ENCODE peak calls at places on chromosome 19, in six cellular contexts. G is fibroblast of mammary gland, P is nephron progenitor cell, B is neural crest cell, I is upper lobe of left lung, H is AG09309. M is an unnamed sample.

GRCh38 chr19:726993-727956 is 18.5 kb downstream of the PALM start:
- DNase-seq in G (no peak), P (no peak), B (no peak), I (no peak), H (no peak), M (no peak)

GRCh38 chr19:40090256-40091204 is at the start of gene ZNF780A:
- DNase-seq in G (peak), P (peak), B (peak), I (peak), H (no peak), M (peak)

GRCh38 chr19:48530044-48530720 is 18.5 kb upstream of the LMTK3 start:
- DNase-seq in G (no peak), P (no peak), B (no peak), I (no peak), H (no peak), M (no peak)

GRCh38 chr19:39339636-39340035 is 2.6 kb upstream of the SAMD4B start:
- DNase-seq in G (no peak), P (no peak), B (no peak), I (no peak), H (no peak), M (no peak)

GRCh38 chr19:39160889-39161672 is 35.5 kb downstream of the PAK4 start:
- DNase-seq in G (peak), P (no peak), B (no peak), I (no peak), H (no peak), M (no peak)

GRCh38 chr19:49592486-49593232 is 1.7 kb downstream of the PRR12 start:
- DNase-seq in G (peak), P (peak), B (peak), I (no peak), H (no peak), M (no peak)

GRCh38 chr19:16328824-16329482 is 4.3 kb downstream of the KLF2 start:
- DNase-seq in G (no peak), P (no peak), B (no peak), I (peak), H (no peak), M (no peak)

GRCh38 chr19:18672606-18673337 is 10.7 kb upstream of the CRTC1 start:
- DNase-seq in G (peak), P (no peak), B (no peak), I (no peak), H (no peak), M (no peak)

DNA sequence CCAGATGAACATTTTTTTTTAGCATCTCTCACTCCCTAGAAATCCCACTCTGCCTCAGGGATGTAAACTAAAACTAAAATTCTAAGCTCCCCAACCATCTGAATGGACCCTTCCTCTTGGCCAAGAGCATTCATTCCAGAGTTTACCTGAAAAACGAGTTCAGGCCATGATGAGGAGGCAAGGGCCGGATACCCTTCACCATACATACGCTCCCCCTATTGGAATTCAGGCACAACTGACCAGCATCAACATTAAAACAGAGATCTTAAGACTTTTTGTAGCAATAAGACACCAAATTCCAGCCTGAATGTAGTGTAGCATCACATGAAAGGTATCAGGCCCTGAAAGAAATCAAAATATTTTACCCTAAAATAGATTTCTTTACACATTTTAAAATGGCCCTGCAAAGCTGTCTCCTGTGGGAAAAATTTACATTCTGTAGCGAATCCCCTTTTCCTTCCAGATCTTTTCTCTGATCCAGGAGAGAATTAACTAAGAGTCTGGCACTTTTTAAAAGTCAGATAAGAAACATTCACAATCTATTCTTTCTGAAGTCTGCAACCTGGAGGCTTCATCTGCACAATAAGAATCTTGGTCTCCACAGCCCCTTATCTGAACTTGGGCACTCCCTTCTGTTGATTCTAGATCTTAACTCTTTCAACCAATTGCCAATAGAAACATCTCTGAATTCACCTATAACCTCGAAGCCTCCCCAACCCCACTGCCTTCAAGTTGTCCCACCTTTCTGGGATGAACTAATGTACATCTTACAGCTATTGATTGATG is 888.5 kb downstream of the UQCRFS1 start:
- DNase-seq in G (no peak), P (no peak), B (no peak), I (no peak), H (no peak), M (no peak)
- TF ChIP-seq CTCF in G (peak), P (peak), B (peak), I (no peak), H (no peak), M (peak)

GRCh38 chr19:30879225-30879624 is 470.0 kb downstream of the TSHZ3 start:
- DNase-seq in G (no peak), P (no peak), B (no peak), I (no peak), H (no peak), M (no peak)

GRCh38 chr19:30878456-30878855 is 470.8 kb downstream of the TSHZ3 start:
- DNase-seq in G (no peak), P (no peak), B (no peak), I (no peak), H (no peak), M (no peak)

GRCh38 chr19:30880151-30880550 is 469.1 kb downstream of the TSHZ3 start:
- DNase-seq in G (no peak), P (no peak), B (no peak), I (no peak), H (no peak), M (no peak)

GRCh38 chr19:30880551-30880950 is 468.7 kb downstream of the TSHZ3 start:
- DNase-seq in G (no peak), P (no peak), B (no peak), I (no peak), H (no peak), M (no peak)

DNA sequence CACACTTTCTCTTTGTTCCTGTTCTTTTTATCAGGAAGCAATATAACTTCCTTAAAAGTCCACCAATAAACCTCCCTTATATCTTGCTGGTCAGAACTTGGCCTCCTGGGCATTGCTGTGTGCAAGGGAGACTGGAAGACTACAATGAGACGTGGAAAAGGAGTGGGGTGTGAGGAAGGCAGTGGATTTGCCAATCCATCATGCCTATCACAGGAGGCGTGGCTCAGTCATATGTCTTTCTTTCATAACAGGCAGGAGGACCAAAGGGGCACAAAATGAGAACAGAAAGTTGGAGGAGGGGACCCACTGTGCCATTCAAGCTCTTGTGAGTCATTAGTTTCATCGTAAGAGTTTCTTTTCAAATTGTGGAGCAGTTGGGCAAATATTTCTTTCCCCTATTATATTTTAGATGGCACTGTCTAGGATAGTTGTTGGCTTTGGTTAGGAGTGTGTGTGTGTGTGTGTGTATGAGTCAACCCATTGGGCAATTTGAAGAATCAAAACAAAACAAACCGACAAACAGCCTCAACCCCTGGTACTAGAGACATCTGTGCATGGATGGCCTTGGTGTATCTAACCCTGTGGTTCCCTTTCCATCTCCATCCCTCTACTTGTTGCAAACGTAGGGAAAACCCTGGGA is 471.5 kb downstream of the TSHZ3 start:
- DNase-seq in G (no peak), P (no peak), B (no peak), I (peak), H (no peak), M (no peak)
- TF ChIP-seq CTCF in G (no peak), P (no peak), B (no peak), I (no peak), H (no peak), M (no peak)

GRCh38 chr19:10295847-10296591 is 6.3 kb downstream of the ICAM5 start:
- DNase-seq in G (no peak), P (peak), B (no peak), I (no peak), H (no peak), M (no peak)

GRCh38 chr19:10292789-10293636 is 3.3 kb downstream of the ICAM5 start:
- DNase-seq in G (no peak), P (peak), B (no peak), I (peak), H (no peak), M (no peak)

GRCh38 chr19:10294368-10294697 is 4.6 kb downstream of the ICAM5 start:
- DNase-seq in G (no peak), P (peak), B (no peak), I (no peak), H (no peak), M (no peak)

GRCh38 chr19:10293637-10294367 is 4.0 kb downstream of the ICAM5 start:
- DNase-seq in G (no peak), P (no peak), B (no peak), I (no peak), H (no peak), M (no peak)

DNA sequence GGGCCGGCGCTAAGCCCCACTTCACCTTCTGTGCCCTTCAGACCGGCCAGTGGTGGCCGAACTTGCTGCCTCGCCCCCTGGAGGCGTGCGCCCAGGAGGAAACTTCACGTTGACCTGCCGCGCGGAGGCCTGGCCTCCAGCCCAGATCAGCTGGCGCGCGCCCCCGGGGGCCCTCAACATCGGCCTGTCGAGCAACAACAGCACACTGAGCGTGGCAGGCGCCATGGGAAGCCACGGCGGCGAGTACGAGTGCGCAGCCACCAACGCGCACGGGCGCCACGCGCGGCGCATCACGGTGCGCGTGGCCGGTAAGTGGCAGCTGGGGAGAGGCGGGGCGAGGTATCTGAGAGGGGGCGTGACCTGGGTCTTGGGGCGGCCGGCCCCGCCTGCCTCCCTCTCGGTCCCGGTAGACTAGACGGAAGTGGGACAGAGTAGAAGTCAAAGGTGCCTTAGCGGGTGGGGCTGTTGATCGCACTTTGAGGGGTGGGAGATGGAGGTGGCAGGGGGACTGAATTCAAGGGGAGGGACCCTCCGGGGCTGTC is 5.6 kb downstream of the ICAM5 start:
- DNase-seq in G (no peak), P (peak), B (no peak), I (peak), H (no peak), M (no peak)
- TF ChIP-seq CTCF in G (no peak), P (no peak), B (no peak), I (no peak), H (peak), M (no peak)

DNA sequence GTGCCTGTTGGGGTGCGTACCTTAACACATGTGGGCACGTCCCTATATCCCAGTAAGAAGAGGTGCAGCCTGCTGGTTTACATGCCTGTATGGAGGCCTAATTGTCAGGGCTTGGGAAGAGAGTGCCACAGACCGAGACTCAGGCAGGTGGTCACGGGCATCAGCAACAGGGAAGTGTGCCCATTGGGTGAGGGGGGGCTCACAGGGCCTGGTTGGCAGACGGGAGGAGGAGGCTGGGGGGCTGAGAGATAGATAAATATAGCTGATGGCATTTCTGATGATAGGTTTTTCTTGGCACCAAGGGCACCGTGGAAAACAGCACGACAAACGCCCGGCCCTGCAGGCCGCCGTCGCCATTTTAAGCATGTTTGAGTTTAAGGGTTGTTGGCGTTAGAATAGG is 37.6 kb downstream of the NFIX start:
- DNase-seq in G (no peak), P (no peak), B (no peak), I (no peak), H (no peak), M (no peak)
- TF ChIP-seq CTCF in G (no peak), P (no peak), B (no peak), I (no peak), H (no peak), M (no peak)

GRCh38 chr19:58475714-58476497 is at the start of gene ZNF446:
- DNase-seq in G (peak), P (peak), B (peak), I (peak), H (peak), M (peak)

GRCh38 chr19:58476498-58477015 is 405 bp downstream of the ZNF446 start:
- DNase-seq in G (peak), P (no peak), B (no peak), I (no peak), H (no peak), M (no peak)

GRCh38 chr19:58474291-58474996 is 1.7 kb upstream of the ZNF446 start:
- DNase-seq in G (peak), P (no peak), B (no peak), I (no peak), H (no peak), M (no peak)

GRCh38 chr19:58473775-58474174 is 2.4 kb upstream of the ZNF446 start:
- DNase-seq in G (no peak), P (no peak), B (no peak), I (no peak), H (no peak), M (no peak)

GRCh38 chr19:58474997-58475713 is 997 bp upstream of the ZNF446 start:
- DNase-seq in G (peak), P (no peak), B (no peak), I (no peak), H (no peak), M (no peak)
- TF ChIP-seq CTCF in G (no peak), P (no peak), B (no peak), I (no peak), H (no peak), M (no peak)

GRCh38 chr19:56543776-56544175 is 5.0 kb downstream of the ZFP28 start:
- DNase-seq in G (no peak), P (no peak), B (no peak), I (no peak), H (no peak), M (no peak)

DNA sequence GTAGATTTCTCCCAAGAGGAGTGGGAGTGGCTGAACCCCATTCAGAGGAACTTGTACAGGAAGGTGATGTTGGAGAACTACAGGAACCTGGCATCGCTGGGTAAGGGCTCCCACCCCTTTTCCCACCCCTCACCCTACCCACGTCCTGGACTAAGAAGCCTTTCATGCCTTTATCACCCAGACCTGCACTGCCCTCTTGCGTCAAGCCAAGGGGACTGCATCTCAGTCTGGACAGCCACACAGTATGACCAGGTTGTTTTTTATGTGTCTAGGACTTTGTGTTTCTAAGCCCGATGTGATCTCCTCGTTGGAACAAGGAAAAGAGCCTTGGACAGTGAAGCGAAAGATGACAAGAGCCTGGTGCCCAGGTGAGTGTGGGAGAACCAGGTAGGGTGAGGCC is 8.8 kb downstream of the ZFP28 start:
- DNase-seq in G (no peak), P (no peak), B (no peak), I (no peak), H (no peak), M (no peak)
- TF ChIP-seq CTCF in G (peak), P (no peak), B (no peak), I (no peak), H (peak), M (no peak)

DNA sequence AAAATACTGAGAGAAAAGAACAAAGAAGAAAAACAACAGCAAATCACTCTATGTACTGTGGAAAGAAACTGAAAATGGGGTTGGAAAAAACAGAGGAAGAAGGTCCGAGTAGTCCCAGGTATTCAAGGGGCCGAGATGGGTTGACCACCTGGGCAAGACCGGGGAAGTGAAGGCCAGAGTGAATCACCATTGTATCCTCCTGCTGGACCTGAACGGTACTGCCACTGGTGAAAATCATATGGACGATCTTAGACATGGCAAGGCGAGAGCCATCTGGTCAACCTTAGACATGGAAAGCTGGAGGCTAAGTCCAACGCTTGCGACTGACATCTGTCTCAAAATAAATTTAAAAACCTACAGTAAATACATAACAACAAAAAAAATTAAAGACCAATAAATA is 44.4 kb upstream of the ZNF91 start:
- DNase-seq in G (peak), P (no peak), B (no peak), I (no peak), H (no peak), M (no peak)
- TF ChIP-seq CTCF in G (peak), P (no peak), B (peak), I (no peak), H (peak), M (peak)

GRCh38 chr19:36059180-36059910 is 4.6 kb downstream of the WDR62 start:
- DNase-seq in G (no peak), P (no peak), B (no peak), I (no peak), H (no peak), M (no peak)

GRCh38 chr19:36058481-36059179 is 3.9 kb downstream of the WDR62 start:
- DNase-seq in G (no peak), P (no peak), B (no peak), I (no peak), H (no peak), M (no peak)

GRCh38 chr19:36064829-36065228 is 10.1 kb downstream of the WDR62 start:
- DNase-seq in G (no peak), P (no peak), B (no peak), I (no peak), H (no peak), M (no peak)

GRCh38 chr19:36061367-36061766 is 6.7 kb downstream of the WDR62 start:
- DNase-seq in G (no peak), P (no peak), B (no peak), I (no peak), H (no peak), M (no peak)

GRCh38 chr19:36060430-36060829 is 5.7 kb downstream of the WDR62 start:
- DNase-seq in G (peak), P (peak), B (peak), I (peak), H (peak), M (no peak)
- TF ChIP-seq CTCF in G (peak), P (peak), B (peak), I (peak), H (peak), M (peak)